ENCODE peak calls at places on chromosome 11, in eight cellular contexts. X is activated T-helper 1 cell treated with anti-CD3 and anti-CD28 coated beads, Interleukin-12 subunit alpha, Interleukin-12 subunit beta, Interleukin-2, Interleukin-4 antibody, amounts not matched to agents 30 ng/mL and 10 ng/mL and 1 ng/mL, durations not matched to agents 14 hours and 24 hours and 36 hours; O is NCI-H1436; Z is body of pancreas; R is Ammon's horn; S is NCI-H446 treated with DMSO at 0.1 percent for 48 hours; G is choroid plexus epithelial cell; U is HFFc6. N is an unnamed sample.

GRCh38 chr11:118910309-118911112 is 15.2 kb downstream of the BCL9L start:
- DNase-seq in X (no peak), Z (peak; percentile 80), U (peak; percentile 96), R (no peak), G (peak; percentile 94), O (no peak), S (no peak), N (no peak)

GRCh38 chr11:126268361-126268707 is 361 bp downstream of the SRPRA start:
- DNase-seq in S (no peak), O (no peak), Z (no peak), R (no peak), G (no peak), U (no peak), X (no peak), N (no peak)

GRCh38 chr11:109939176-109939810 is 153.9 kb upstream of the ZC3H12C start:
- DNase-seq in S (peak; percentile 76), R (peak; percentile 77), X (no peak), G (peak; percentile 93), U (peak; percentile 72), Z (peak; percentile 58), O (peak; percentile 76), N (peak; percentile 79)

GRCh38 chr11:985435-985834 is 51.1 kb downstream of the MUC6 start:
- DNase-seq in R (no peak), O (no peak), G (no peak), S (no peak), U (no peak), X (no peak), Z (no peak), N (no peak)

GRCh38 chr11:44766972-44767278 is 40.2 kb downstream of the TSPAN18 start:
- DNase-seq in G (peak; percentile 65), U (peak; percentile 18), S (no peak), Z (no peak), R (no peak), O (no peak), X (no peak), N (no peak)

GRCh38 chr11:112225753-112226061 is 521 bp upstream of the PTS start:
- DNase-seq in U (peak; percentile 75), O (no peak), X (no peak), G (peak; percentile 73), R (no peak), Z (peak; percentile 56), S (no peak), N (no peak)

GRCh38 chr11:125299821-125300220 is 135.3 kb downstream of the PKNOX2 start:
- DNase-seq in U (no peak), R (no peak), O (no peak), G (no peak), X (no peak), Z (no peak), S (no peak), N (no peak)

GRCh38 chr11:43582024-43582836 is 98.3 kb upstream of the HSD17B12 start:
- DNase-seq in O (no peak), G (no peak), R (no peak), X (no peak), Z (no peak), S (no peak), U (no peak), N (no peak)

GRCh38 chr11:122685041-122685440 is 29.5 kb downstream of the UBASH3B start:
- DNase-seq in R (no peak), O (no peak), U (no peak), G (no peak), S (no peak), Z (no peak), X (no peak), N (no peak)

GRCh38 chr11:92979176-92979575 is 9.7 kb downstream of the MTNR1B start:
- DNase-seq in U (peak; percentile 57), R (no peak), O (no peak), G (peak; percentile 31), X (no peak), S (no peak), Z (no peak), N (no peak)

GRCh38 chr11:1574256-1575242 is 2.5 kb upstream of the DUSP8 start:
- DNase-seq in S (no peak), R (peak; percentile 72), Z (peak; percentile 72), O (peak; percentile 88), G (peak; percentile 44), U (no peak), X (peak; percentile 45), N (no peak)

GRCh38 chr11:46001427-46002049 is 79.1 kb downstream of the LARGE2 start:
- DNase-seq in G (peak; percentile 75), U (peak; percentile 53), X (no peak), O (no peak), R (peak; percentile 18), Z (no peak), S (no peak), N (no peak)

GRCh38 chr11:100851584-100852152 is 164.6 kb downstream of the ARHGAP42 start:
- DNase-seq in U (no peak), X (no peak), R (no peak), Z (no peak), O (no peak), S (no peak), G (no peak), N (no peak)

GRCh38 chr11:110000045-110000502 is 93.1 kb upstream of the ZC3H12C start:
- DNase-seq in G (peak; percentile 95), O (no peak), Z (no peak), R (peak; percentile 27), U (peak; percentile 88), X (no peak), S (no peak), N (no peak)

GRCh38 chr11:106131998-106132397 is 54.5 kb downstream of the AASDHPPT start:
- DNase-seq in Z (no peak), S (no peak), X (no peak), R (no peak), G (no peak), U (no peak), O (no peak), N (no peak)

GRCh38 chr11:1530686-1531256 is 41.3 kb downstream of the DUSP8 start:
- DNase-seq in R (no peak), Z (no peak), G (no peak), S (no peak), X (no peak), U (no peak), O (no peak), N (no peak)

GRCh38 chr11:28521075-28521474 is 412.9 kb downstream of the METTL15 start:
- DNase-seq in O (no peak), X (no peak), G (no peak), U (no peak), S (no peak), Z (no peak), R (no peak), N (no peak)

GRCh38 chr11:2088746-2089535 is 50.2 kb downstream of the IGF2 start:
- DNase-seq in S (no peak), G (no peak), X (no peak), Z (no peak), O (no peak), U (no peak), R (no peak), N (no peak)

GRCh38 chr11:77750757-77751156 is 69.8 kb downstream of the RSF1 start:
- DNase-seq in Z (no peak), G (no peak), R (no peak), S (no peak), O (no peak), X (no peak), U (no peak), N (no peak)

GRCh38 chr11:72777755-72778278 is 16.0 kb downstream of the STARD10 start:
- DNase-seq in U (no peak), O (no peak), R (peak; percentile 39), S (no peak), G (no peak), X (no peak), Z (peak; percentile 93), N (no peak)

GRCh38 chr11:104164028-104164520 is at the start of gene PDGFD:
- DNase-seq in G (peak; percentile 77), Z (peak; percentile 80), X (no peak), U (peak; percentile 10), O (no peak), S (peak; percentile 73), R (peak; percentile 30), N (peak; percentile 31)

GRCh38 chr11:96341237-96342130 is 1.5 kb downstream of the MAML2 start:
- DNase-seq in S (no peak), R (peak; percentile 53), O (no peak), G (peak; percentile 71), X (peak; percentile 65), U (peak; percentile 54), Z (peak; percentile 36), N (no peak)

GRCh38 chr11:12017865-12018453 is 9.5 kb upstream of the DKK3 start:
- DNase-seq in X (no peak), S (no peak), R (no peak), O (no peak), Z (no peak), U (no peak), G (peak; percentile 29), N (no peak)